ENCODE peak calls at places on chromosomes 3 and 15, in seven cellular contexts. D is GM23338; T is dorsolateral prefrontal cortex; W is H9; B is activated CD8-positive, alpha-beta T cell treated with anti-CD3 and anti-CD28 coated beads for 36 hours; R is ovary; L is heart right ventricle. N is an unnamed sample.

GRCh38 chr15:31384568-31384967 is 57.9 kb downstream of the KLF13 start:
- DNase-seq in R (no peak), W (no peak), B (no peak), T (no peak), D (no peak), L (no peak), N (no peak)

GRCh38 chr15:80694624-80695098 is 449 bp upstream of the ABHD17C start:
- DNase-seq in W (peak), L (peak), R (peak), B (peak), T (no peak), D (peak), N (no peak)

GRCh38 chr15:84953726-84954125 is 27.9 kb upstream of the PDE8A start:
- DNase-seq in D (no peak), L (no peak), W (no peak), T (no peak), R (no peak), B (no peak), N (no peak)

GRCh38 chr15:45254405-45255293 is 2.6 kb downstream of the SLC28A2 start:
- DNase-seq in D (no peak), B (no peak), T (no peak), L (no peak), W (no peak), R (no peak), N (no peak)

GRCh38 chr3:73291541-73291940 is 230.1 kb downstream of the EBLN2 start:
- DNase-seq in W (no peak), D (peak), T (no peak), L (no peak), R (no peak), B (no peak), N (no peak)

GRCh38 chr3:10142707-10143560 is 1.4 kb downstream of the VHL start:
- DNase-seq in B (peak), T (no peak), R (peak), W (peak), L (no peak), D (peak), N (no peak)

GRCh38 chr3:159499031-159499793 is 489.4 kb upstream of the IL12A start:
- DNase-seq in D (no peak), L (no peak), T (no peak), R (no peak), W (no peak), B (no peak), N (no peak)

GRCh38 chr3:14440531-14441239 is 38.3 kb downstream of the SLC6A6 start:
- DNase-seq in T (peak), B (no peak), R (no peak), L (no peak), D (peak), W (peak), N (no peak)

GRCh38 chr3:64381369-64381768 is 156.1 kb upstream of the PRICKLE2 start:
- DNase-seq in W (no peak), L (no peak), T (no peak), B (no peak), D (no peak), R (no peak), N (no peak)

GRCh38 chr3:126186749-126187148 is 6.4 kb upstream of the ALDH1L1 start:
- DNase-seq in W (no peak), B (no peak), D (no peak), T (no peak), L (no peak), R (no peak), N (no peak)

GRCh38 chr3:72141264-72141663 is 356.3 kb upstream of the PROK2 start:
- DNase-seq in L (no peak), R (no peak), T (no peak), D (no peak), W (no peak), B (no peak), N (no peak)

GRCh38 chr3:98786364-98786930 is 23.3 kb downstream of the ST3GAL6 start:
- DNase-seq in T (no peak), W (no peak), L (no peak), D (no peak), B (no peak), R (no peak), N (no peak)

GRCh38 chr15:63942486-63943365 is 103.6 kb downstream of the DAPK2 start:
- DNase-seq in T (no peak), R (no peak), L (no peak), B (no peak), D (no peak), W (peak), N (no peak)
- TF ChIP-seq CTCF in T (no peak), R (no peak), L (no peak), B (no peak), D (no peak), W (no peak), N (no peak)

GRCh38 chr3:53846134-53846850 is at the start of the genes CHDH and IL17RB:
- DNase-seq in B (peak), L (peak), W (peak), D (peak), R (peak), T (peak), N (peak)
- TF ChIP-seq CTCF in B (no peak), L (no peak), W (no peak), D (peak), R (no peak), T (no peak), N (no peak)

GRCh38 chr3:36792342-36792741 is 28.0 kb upstream of the DCLK3 start:
- DNase-seq in B (peak), W (peak), R (no peak), D (peak), L (no peak), T (no peak), N (peak)
- TF ChIP-seq CTCF in B (no peak), W (peak), R (no peak), D (peak), L (no peak), T (no peak), N (peak)

GRCh38 chr3:133915685-133916639 is 20.3 kb upstream of the RAB6B start:
- DNase-seq in R (no peak), W (no peak), B (no peak), L (no peak), D (no peak), T (no peak), N (no peak)

GRCh38 chr3:133914839-133915600 is 19.3 kb upstream of the RAB6B start:
- DNase-seq in L (no peak), T (no peak), W (no peak), D (no peak), B (no peak), R (no peak), N (no peak)

GRCh38 chr3:133905376-133905775 is 9.7 kb upstream of the RAB6B start:
- DNase-seq in D (peak), L (no peak), W (no peak), R (no peak), B (no peak), T (no peak), N (no peak)

DNA sequence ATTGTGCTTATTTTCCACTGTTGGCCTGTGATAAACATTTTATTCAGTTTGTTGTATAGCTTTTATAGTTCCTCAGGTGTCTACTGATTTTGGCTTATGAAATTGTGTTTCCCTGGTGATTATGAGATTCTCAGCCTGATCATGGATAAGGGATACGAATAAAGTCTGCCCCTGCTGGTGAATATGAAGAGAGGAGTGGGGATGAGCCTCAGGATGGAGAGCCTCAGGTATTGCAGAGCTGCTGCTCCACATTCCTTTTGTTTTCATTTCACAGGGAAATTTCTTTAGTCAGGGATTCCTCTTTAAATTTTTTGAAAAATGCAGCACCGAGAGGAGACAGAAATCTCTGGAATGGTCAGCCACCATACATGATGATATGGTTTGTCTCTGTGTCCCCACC is 14.7 kb upstream of the RAB6B start:
- DNase-seq in T (no peak), B (no peak), R (no peak), W (no peak), D (peak), L (no peak), N (no peak)
- TF ChIP-seq CTCF in T (no peak), B (no peak), R (no peak), W (peak), D (peak), L (no peak), N (no peak)

DNA sequence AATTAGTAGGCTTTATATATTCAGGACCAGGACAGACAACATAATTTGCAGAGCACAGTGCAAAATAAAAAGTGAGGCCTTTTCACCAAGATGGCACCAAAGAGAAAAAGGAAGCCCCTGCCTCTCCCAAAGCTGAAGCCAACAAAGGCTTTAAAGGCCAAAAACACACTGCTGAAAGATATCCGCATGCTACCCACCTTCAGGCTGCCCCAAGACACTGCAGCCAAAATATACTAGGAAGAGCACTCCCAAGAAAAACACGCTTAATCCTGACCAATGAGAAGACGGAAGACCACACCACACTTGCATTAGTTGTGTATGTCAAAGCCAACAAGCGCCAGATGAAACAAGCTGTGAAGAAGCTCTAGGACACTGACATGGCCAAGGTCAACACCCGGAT is 38.0 kb downstream of the PIK3CB start:
- DNase-seq in L (no peak), R (no peak), T (no peak), B (no peak), W (no peak), D (peak), N (no peak)
- TF ChIP-seq CTCF in L (no peak), R (no peak), T (no peak), B (no peak), W (peak), D (no peak), N (no peak)

DNA sequence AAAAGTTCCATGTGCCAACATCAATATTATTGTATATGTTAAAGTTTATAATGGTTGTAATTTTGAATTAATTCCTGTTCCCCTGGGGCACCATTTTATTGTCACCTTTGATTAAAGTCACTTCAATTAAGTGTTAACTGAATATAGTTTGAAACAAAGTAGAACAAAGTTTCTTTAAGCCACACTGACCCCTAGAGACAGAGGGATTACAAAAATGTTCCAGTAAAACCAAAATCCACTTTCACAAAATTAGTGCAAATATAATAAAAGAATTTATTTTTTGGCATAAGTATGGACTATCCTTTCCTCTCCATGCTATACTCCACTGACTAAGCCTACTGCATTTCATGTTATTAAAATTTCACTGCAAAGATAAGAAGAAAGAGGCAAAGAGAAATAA is 123.9 kb downstream of the ZMAT3 start:
- DNase-seq in W (no peak), B (no peak), R (no peak), L (no peak), D (peak), T (no peak), N (no peak)
- TF ChIP-seq CTCF in W (peak), B (no peak), R (no peak), L (peak), D (no peak), T (no peak), N (no peak)

DNA sequence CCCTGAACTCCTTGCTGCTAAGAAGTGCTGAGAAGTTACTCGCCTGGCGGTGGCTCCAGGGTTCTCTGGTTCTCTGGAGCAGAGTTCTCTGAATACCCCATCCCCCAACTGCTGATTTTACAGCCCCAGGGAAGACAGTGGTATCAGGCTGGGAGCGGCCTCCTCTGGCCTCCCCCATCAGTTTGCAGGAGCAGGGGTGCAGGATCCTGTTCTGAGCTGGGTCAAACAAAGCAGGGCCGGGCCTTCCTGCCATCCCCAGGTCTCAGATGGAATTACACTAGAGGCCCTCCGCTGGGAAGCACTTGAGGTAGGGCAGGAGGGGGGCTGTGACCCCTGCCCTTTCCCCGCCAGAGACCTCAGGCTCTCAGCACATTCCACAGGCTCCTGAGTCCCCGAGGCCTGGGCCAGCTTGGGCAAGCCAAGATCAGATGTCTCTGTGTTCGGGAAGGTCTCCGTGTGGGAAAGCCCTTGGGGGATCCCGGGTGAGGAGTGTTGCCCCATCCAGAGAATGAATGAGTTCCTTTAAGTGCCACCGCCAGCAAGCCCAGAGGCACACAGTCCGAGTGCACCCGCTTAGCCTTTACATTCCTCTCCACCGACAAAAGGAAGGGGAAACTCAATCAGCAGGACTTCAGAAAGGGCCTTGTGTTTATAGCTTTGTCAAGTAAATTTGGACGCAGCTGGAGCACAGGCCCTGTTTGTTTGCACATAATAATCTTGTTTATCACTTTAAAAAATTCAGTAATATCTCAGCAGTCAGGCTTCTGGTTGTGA is 150.0 kb downstream of the LRRK1 start:
- DNase-seq in B (no peak), L (no peak), T (no peak), R (peak), W (peak), D (peak), N (no peak)
- TF ChIP-seq CTCF in B (no peak), L (no peak), T (no peak), R (no peak), W (peak), D (peak), N (no peak)

GRCh38 chr3:2770451-2770850 is 339.7 kb downstream of the IL5RA start:
- DNase-seq in W (no peak), R (no peak), B (no peak), D (no peak), L (no peak), T (no peak), N (no peak)

GRCh38 chr3:2765002-2765579 is 345.1 kb downstream of the IL5RA start:
- DNase-seq in D (peak), R (no peak), W (peak), L (no peak), B (peak), T (no peak), N (peak)
- TF ChIP-seq CTCF in D (peak), R (no peak), W (peak), L (no peak), B (peak), T (no peak), N (no peak)

DNA sequence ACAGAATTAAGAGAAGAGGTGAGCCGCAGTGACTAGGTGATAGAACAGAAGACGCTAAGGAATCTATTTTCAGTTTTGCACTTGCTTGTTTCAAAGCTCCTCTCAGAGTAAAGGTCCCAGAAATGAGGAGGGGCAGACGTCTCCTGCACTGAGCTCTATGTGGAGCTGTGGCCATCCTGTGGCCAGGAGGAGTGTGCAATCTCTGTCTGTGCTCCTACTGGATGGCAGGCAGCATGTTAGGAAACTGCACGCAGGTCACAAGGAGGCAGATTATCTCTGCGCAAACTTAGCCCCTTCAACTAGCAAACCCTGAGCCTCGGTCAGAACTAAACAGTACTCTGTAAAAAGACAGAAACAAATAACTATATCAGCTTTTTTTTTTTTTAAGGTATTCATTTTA is 31.1 kb upstream of the PPIB start:
- DNase-seq in D (peak), B (no peak), L (no peak), R (no peak), W (no peak), T (no peak), N (no peak)
- TF ChIP-seq CTCF in D (peak), B (no peak), L (no peak), R (no peak), W (no peak), T (no peak), N (no peak)

GRCh38 chr3:67037615-67038014 is 39.5 kb downstream of the KBTBD8 start:
- DNase-seq in B (no peak), D (no peak), W (no peak), R (no peak), L (no peak), T (no peak), N (no peak)
- TF ChIP-seq CTCF in B (no peak), D (no peak), W (no peak), R (no peak), L (peak), T (no peak), N (no peak)

N was measured in GM20000.